ENCODE peak calls at places on chromosome 17, in ten cellular contexts. One of them, this sample, is unnamed.

GRCh38 chr17:74305865-74306654 is 20.0 kb upstream of the KIF19 start:
- DNase-seq in T-helper 9 cell: no peak
- DNase-seq in activated CD8-positive, alpha-beta T cell treated with anti-CD3 and anti-CD28 coated beads, Interleukin-2, amount 10 ng/mL, durations not matched to agents 7 days and 5 days: no peak
- DNase-seq in NCI-H1930: no peak
- DNase-seq in GM04504: no peak
- DNase-seq in amygdala: no peak
- DNase-seq in AG08395: no peak
- DNase-seq in left cardiac atrium: no peak
- DNase-seq in psoas muscle: no peak
- DNase-seq in naive thymus-derived CD8-positive, alpha-beta T cell: no peak
- DNase-seq in this sample: no peak

GRCh38 chr17:77478281-77478680 is 337.5 kb downstream of the SEC14L1 start:
- DNase-seq in naive thymus-derived CD8-positive, alpha-beta T cell: no peak
- DNase-seq in left cardiac atrium: no peak
- DNase-seq in T-helper 9 cell: no peak
- DNase-seq in activated CD8-positive, alpha-beta T cell treated with anti-CD3 and anti-CD28 coated beads, Interleukin-2, amount 10 ng/mL, durations not matched to agents 7 days and 5 days: no peak
- DNase-seq in NCI-H1930: no peak
- DNase-seq in psoas muscle: no peak
- DNase-seq in amygdala: no peak
- DNase-seq in GM04504: no peak
- DNase-seq in AG08395: no peak
- DNase-seq in this sample: no peak

GRCh38 chr17:3002538-3003301 is 60.7 kb downstream of the OR1D5 start:
- DNase-seq in NCI-H1930: no peak
- DNase-seq in AG08395: no peak
- DNase-seq in left cardiac atrium: no peak
- DNase-seq in naive thymus-derived CD8-positive, alpha-beta T cell: no peak
- DNase-seq in psoas muscle: no peak
- DNase-seq in amygdala: no peak
- DNase-seq in activated CD8-positive, alpha-beta T cell treated with anti-CD3 and anti-CD28 coated beads, Interleukin-2, amount 10 ng/mL, durations not matched to agents 7 days and 5 days: no peak
- DNase-seq in GM04504: no peak
- DNase-seq in T-helper 9 cell: no peak
- DNase-seq in this sample: no peak

GRCh38 chr17:3963214-3964201 is 729 bp downstream of the ATP2A3 start:
- DNase-seq in left cardiac atrium: no peak
- DNase-seq in NCI-H1930: no peak
- DNase-seq in activated CD8-positive, alpha-beta T cell treated with anti-CD3 and anti-CD28 coated beads, Interleukin-2, amount 10 ng/mL, durations not matched to agents 7 days and 5 days: peak; percentile 90
- DNase-seq in T-helper 9 cell: peak; percentile 66
- DNase-seq in naive thymus-derived CD8-positive, alpha-beta T cell: peak; percentile 67
- DNase-seq in AG08395: no peak
- DNase-seq in amygdala: no peak
- DNase-seq in GM04504: no peak
- DNase-seq in psoas muscle: no peak
- DNase-seq in this sample: no peak

GRCh38 chr17:61127960-61128359 is 271.7 kb upstream of the TBX2 start:
- DNase-seq in left cardiac atrium: no peak
- DNase-seq in AG08395: peak; percentile 15
- DNase-seq in GM04504: peak; percentile 5
- DNase-seq in psoas muscle: no peak
- DNase-seq in activated CD8-positive, alpha-beta T cell treated with anti-CD3 and anti-CD28 coated beads, Interleukin-2, amount 10 ng/mL, durations not matched to agents 7 days and 5 days: no peak
- DNase-seq in T-helper 9 cell: no peak
- DNase-seq in amygdala: no peak
- DNase-seq in NCI-H1930: no peak
- DNase-seq in naive thymus-derived CD8-positive, alpha-beta T cell: no peak
- DNase-seq in this sample: no peak

GRCh38 chr17:29331330-29331729 is 37.4 kb upstream of the NUFIP2 start:
- DNase-seq in naive thymus-derived CD8-positive, alpha-beta T cell: no peak
- DNase-seq in AG08395: no peak
- DNase-seq in GM04504: no peak
- DNase-seq in psoas muscle: no peak
- DNase-seq in activated CD8-positive, alpha-beta T cell treated with anti-CD3 and anti-CD28 coated beads, Interleukin-2, amount 10 ng/mL, durations not matched to agents 7 days and 5 days: no peak
- DNase-seq in left cardiac atrium: no peak
- DNase-seq in NCI-H1930: no peak
- DNase-seq in amygdala: no peak
- DNase-seq in T-helper 9 cell: no peak
- DNase-seq in this sample: no peak

GRCh38 chr17:6023452-6023851 is 46.7 kb upstream of the WSCD1 start:
- DNase-seq in psoas muscle: no peak
- DNase-seq in naive thymus-derived CD8-positive, alpha-beta T cell: no peak
- DNase-seq in T-helper 9 cell: no peak
- DNase-seq in amygdala: no peak
- DNase-seq in AG08395: no peak
- DNase-seq in activated CD8-positive, alpha-beta T cell treated with anti-CD3 and anti-CD28 coated beads, Interleukin-2, amount 10 ng/mL, durations not matched to agents 7 days and 5 days: no peak
- DNase-seq in NCI-H1930: no peak
- DNase-seq in left cardiac atrium: no peak
- DNase-seq in GM04504: no peak
- DNase-seq in this sample: no peak

GRCh38 chr17:28532063-28532960 is 20.1 kb downstream of the UNC119 start:
- DNase-seq in activated CD8-positive, alpha-beta T cell treated with anti-CD3 and anti-CD28 coated beads, Interleukin-2, amount 10 ng/mL, durations not matched to agents 7 days and 5 days: no peak
- DNase-seq in psoas muscle: no peak
- DNase-seq in left cardiac atrium: no peak
- DNase-seq in AG08395: no peak
- DNase-seq in T-helper 9 cell: no peak
- DNase-seq in NCI-H1930: no peak
- DNase-seq in naive thymus-derived CD8-positive, alpha-beta T cell: no peak
- DNase-seq in GM04504: no peak
- DNase-seq in amygdala: no peak
- DNase-seq in this sample: peak; percentile 47

GRCh38 chr17:41126412-41126811 is 2.4 kb upstream of the KRTAP4-12 start:
- DNase-seq in GM04504: no peak
- DNase-seq in AG08395: no peak
- DNase-seq in NCI-H1930: no peak
- DNase-seq in psoas muscle: no peak
- DNase-seq in naive thymus-derived CD8-positive, alpha-beta T cell: no peak
- DNase-seq in amygdala: no peak
- DNase-seq in activated CD8-positive, alpha-beta T cell treated with anti-CD3 and anti-CD28 coated beads, Interleukin-2, amount 10 ng/mL, durations not matched to agents 7 days and 5 days: no peak
- DNase-seq in left cardiac atrium: no peak
- DNase-seq in T-helper 9 cell: no peak
- DNase-seq in this sample: no peak

GRCh38 chr17:74317071-74317470 is 9.0 kb upstream of the KIF19 start:
- DNase-seq in amygdala: no peak
- DNase-seq in naive thymus-derived CD8-positive, alpha-beta T cell: no peak
- DNase-seq in T-helper 9 cell: no peak
- DNase-seq in NCI-H1930: no peak
- DNase-seq in GM04504: no peak
- DNase-seq in left cardiac atrium: no peak
- DNase-seq in activated CD8-positive, alpha-beta T cell treated with anti-CD3 and anti-CD28 coated beads, Interleukin-2, amount 10 ng/mL, durations not matched to agents 7 days and 5 days: no peak
- DNase-seq in psoas muscle: no peak
- DNase-seq in AG08395: no peak
- DNase-seq in this sample: no peak

GRCh38 chr17:20234266-20234665 is 225.1 kb downstream of the SPECC1 start:
- DNase-seq in AG08395: no peak
- DNase-seq in amygdala: no peak
- DNase-seq in NCI-H1930: no peak
- DNase-seq in activated CD8-positive, alpha-beta T cell treated with anti-CD3 and anti-CD28 coated beads, Interleukin-2, amount 10 ng/mL, durations not matched to agents 7 days and 5 days: peak; percentile 81
- DNase-seq in GM04504: no peak
- DNase-seq in psoas muscle: no peak
- DNase-seq in T-helper 9 cell: no peak
- DNase-seq in naive thymus-derived CD8-positive, alpha-beta T cell: peak; percentile 22
- DNase-seq in left cardiac atrium: no peak
- DNase-seq in this sample: no peak

GRCh38 chr17:4329838-4330237 is 36.6 kb downstream of the UBE2G1 start:
- DNase-seq in T-helper 9 cell: no peak
- DNase-seq in activated CD8-positive, alpha-beta T cell treated with anti-CD3 and anti-CD28 coated beads, Interleukin-2, amount 10 ng/mL, durations not matched to agents 7 days and 5 days: no peak
- DNase-seq in amygdala: no peak
- DNase-seq in psoas muscle: no peak
- DNase-seq in naive thymus-derived CD8-positive, alpha-beta T cell: no peak
- DNase-seq in NCI-H1930: no peak
- DNase-seq in GM04504: peak; percentile 65
- DNase-seq in left cardiac atrium: no peak
- DNase-seq in AG08395: peak; percentile 88
- DNase-seq in this sample: peak; percentile 63

GRCh38 chr17:63354251-63354650 is 91.9 kb downstream of the CYB561 start:
- DNase-seq in T-helper 9 cell: no peak
- DNase-seq in AG08395: no peak
- DNase-seq in GM04504: no peak
- DNase-seq in amygdala: no peak
- DNase-seq in psoas muscle: no peak
- DNase-seq in naive thymus-derived CD8-positive, alpha-beta T cell: no peak
- DNase-seq in left cardiac atrium: no peak
- DNase-seq in activated CD8-positive, alpha-beta T cell treated with anti-CD3 and anti-CD28 coated beads, Interleukin-2, amount 10 ng/mL, durations not matched to agents 7 days and 5 days: no peak
- DNase-seq in NCI-H1930: no peak
- DNase-seq in this sample: no peak

GRCh38 chr17:63550816-63551639 is 751 bp downstream of the DCAF7 start:
- DNase-seq in psoas muscle: no peak
- DNase-seq in T-helper 9 cell: no peak
- DNase-seq in AG08395: peak; percentile 35
- DNase-seq in NCI-H1930: no peak
- DNase-seq in left cardiac atrium: no peak
- DNase-seq in naive thymus-derived CD8-positive, alpha-beta T cell: no peak
- DNase-seq in activated CD8-positive, alpha-beta T cell treated with anti-CD3 and anti-CD28 coated beads, Interleukin-2, amount 10 ng/mL, durations not matched to agents 7 days and 5 days: peak; percentile 46
- DNase-seq in amygdala: peak; percentile 12
- DNase-seq in GM04504: no peak
- DNase-seq in this sample: peak; percentile 22

GRCh38 chr17:17072546-17072945 is 30.3 kb downstream of the MPRIP start:
- DNase-seq in psoas muscle: no peak
- DNase-seq in activated CD8-positive, alpha-beta T cell treated with anti-CD3 and anti-CD28 coated beads, Interleukin-2, amount 10 ng/mL, durations not matched to agents 7 days and 5 days: no peak
- DNase-seq in left cardiac atrium: peak; percentile 3
- DNase-seq in GM04504: no peak
- DNase-seq in naive thymus-derived CD8-positive, alpha-beta T cell: no peak
- DNase-seq in amygdala: no peak
- DNase-seq in NCI-H1930: no peak
- DNase-seq in AG08395: no peak
- DNase-seq in T-helper 9 cell: no peak
- DNase-seq in this sample: no peak

GRCh38 chr17:44599298-44600175 is 42.3 kb downstream of the FZD2 start:
- DNase-seq in T-helper 9 cell: no peak
- DNase-seq in activated CD8-positive, alpha-beta T cell treated with anti-CD3 and anti-CD28 coated beads, Interleukin-2, amount 10 ng/mL, durations not matched to agents 7 days and 5 days: no peak
- DNase-seq in psoas muscle: peak; percentile 36
- DNase-seq in NCI-H1930: no peak
- DNase-seq in GM04504: peak; percentile 47
- DNase-seq in left cardiac atrium: peak; percentile 68
- DNase-seq in amygdala: no peak
- DNase-seq in AG08395: peak; percentile 56
- DNase-seq in naive thymus-derived CD8-positive, alpha-beta T cell: no peak
- DNase-seq in this sample: peak; percentile 85

GRCh38 chr17:68325961-68326360 is 34.7 kb downstream of the ARSG start:
- DNase-seq in GM04504: no peak
- DNase-seq in T-helper 9 cell: no peak
- DNase-seq in activated CD8-positive, alpha-beta T cell treated with anti-CD3 and anti-CD28 coated beads, Interleukin-2, amount 10 ng/mL, durations not matched to agents 7 days and 5 days: no peak
- DNase-seq in psoas muscle: no peak
- DNase-seq in AG08395: no peak
- DNase-seq in naive thymus-derived CD8-positive, alpha-beta T cell: no peak
- DNase-seq in amygdala: no peak
- DNase-seq in left cardiac atrium: no peak
- DNase-seq in NCI-H1930: no peak
- DNase-seq in this sample: no peak

GRCh38 chr17:61974115-61974514 is 46.3 kb upstream of the INTS2 start:
- DNase-seq in T-helper 9 cell: no peak
- DNase-seq in naive thymus-derived CD8-positive, alpha-beta T cell: no peak
- DNase-seq in GM04504: no peak
- DNase-seq in psoas muscle: no peak
- DNase-seq in activated CD8-positive, alpha-beta T cell treated with anti-CD3 and anti-CD28 coated beads, Interleukin-2, amount 10 ng/mL, durations not matched to agents 7 days and 5 days: no peak
- DNase-seq in left cardiac atrium: no peak
- DNase-seq in NCI-H1930: no peak
- DNase-seq in AG08395: no peak
- DNase-seq in amygdala: no peak
- DNase-seq in this sample: no peak

GRCh38 chr17:2719861-2720260 is 8.3 kb upstream of the CLUH start:
- DNase-seq in GM04504: no peak
- DNase-seq in AG08395: no peak
- DNase-seq in T-helper 9 cell: no peak
- DNase-seq in NCI-H1930: no peak
- DNase-seq in psoas muscle: no peak
- DNase-seq in left cardiac atrium: no peak
- DNase-seq in naive thymus-derived CD8-positive, alpha-beta T cell: no peak
- DNase-seq in activated CD8-positive, alpha-beta T cell treated with anti-CD3 and anti-CD28 coated beads, Interleukin-2, amount 10 ng/mL, durations not matched to agents 7 days and 5 days: no peak
- DNase-seq in amygdala: no peak
- DNase-seq in this sample: no peak

GRCh38 chr17:64126918-64127317 is 3.0 kb downstream of the ERN1 start:
- DNase-seq in amygdala: no peak
- DNase-seq in GM04504: no peak
- DNase-seq in psoas muscle: no peak
- DNase-seq in activated CD8-positive, alpha-beta T cell treated with anti-CD3 and anti-CD28 coated beads, Interleukin-2, amount 10 ng/mL, durations not matched to agents 7 days and 5 days: no peak
- DNase-seq in NCI-H1930: no peak
- DNase-seq in T-helper 9 cell: no peak
- DNase-seq in AG08395: no peak
- DNase-seq in left cardiac atrium: no peak
- DNase-seq in naive thymus-derived CD8-positive, alpha-beta T cell: no peak
- DNase-seq in this sample: no peak

GRCh38 chr17:38358586-38359513 is 7.2 kb downstream of the SOCS7 start:
- DNase-seq in AG08395: peak; percentile 15
- DNase-seq in naive thymus-derived CD8-positive, alpha-beta T cell: no peak
- DNase-seq in T-helper 9 cell: no peak
- DNase-seq in activated CD8-positive, alpha-beta T cell treated with anti-CD3 and anti-CD28 coated beads, Interleukin-2, amount 10 ng/mL, durations not matched to agents 7 days and 5 days: no peak
- DNase-seq in left cardiac atrium: no peak
- DNase-seq in psoas muscle: no peak
- DNase-seq in NCI-H1930: no peak
- DNase-seq in GM04504: no peak
- DNase-seq in amygdala: no peak
- DNase-seq in this sample: peak; percentile 25

GRCh38 chr17:35286120-35286781 is 43.4 kb downstream of the SLFN5 start:
- DNase-seq in psoas muscle: no peak
- DNase-seq in activated CD8-positive, alpha-beta T cell treated with anti-CD3 and anti-CD28 coated beads, Interleukin-2, amount 10 ng/mL, durations not matched to agents 7 days and 5 days: peak; percentile 35
- DNase-seq in AG08395: no peak
- DNase-seq in naive thymus-derived CD8-positive, alpha-beta T cell: peak; percentile 24
- DNase-seq in GM04504: no peak
- DNase-seq in left cardiac atrium: no peak
- DNase-seq in NCI-H1930: no peak
- DNase-seq in amygdala: no peak
- DNase-seq in T-helper 9 cell: no peak
- DNase-seq in this sample: no peak

This sample was measured in myocyte.